ENCODE peak calls at places on chromosomes 5 and 9, in five cellular contexts. W is OCI-LY7; S is CD8-positive, alpha-beta memory T cell; L is psoas muscle; Q is K562. J is an unnamed sample. For H3K36me3 and H3K4me1, the result is how much of the 10 kb centered on the place peaks cover.

GRCh38 chr9:133359420-133360175 is 3.2 kb downstream of the SURF2 start:
- DNase-seq in W (no peak), S (no peak), L (no peak), Q (no peak), J (no peak)

GRCh38 chr9:138064547-138064946 is 187.0 kb downstream of the CACNA1B start:
- DNase-seq in W (no peak), S (no peak), L (no peak), Q (no peak), J (no peak)

GRCh38 chr9:108813951-108814601 is 41.7 kb downstream of the ACTL7B start:
- DNase-seq in W (no peak), S (no peak), L (no peak), Q (no peak), J (no peak)

GRCh38 chr5:21711854-21712752 is 1141.0 kb downstream of the CDH12 start:
- DNase-seq in W (no peak), S (no peak), L (no peak), Q (no peak), J (no peak)

GRCh38 chr5:102933300-102933699 is 178.2 kb downstream of the PAM start:
- DNase-seq in W (no peak), S (no peak), L (no peak), Q (no peak), J (no peak)

GRCh38 chr5:92444888-92445287 is 1061.8 kb upstream of the ARRDC3 start:
- DNase-seq in W (no peak), S (no peak), L (no peak), Q (no peak), J (no peak)

GRCh38 chr5:176822426-176823075 is 12.2 kb downstream of the UNC5A start:
- DNase-seq in W (no peak), S (no peak), L (peak), Q (no peak), J (no peak)

GRCh38 chr9:89923961-89924504 is 319.2 kb downstream of the GADD45G start:
- DNase-seq in W (peak), S (no peak), L (no peak), Q (no peak), J (peak)

GRCh38 chr5:179225387-179225786 is 119.9 kb downstream of the ADAMTS2 start:
- DNase-seq in W (no peak), S (no peak), L (no peak), Q (no peak), J (no peak)

GRCh38 chr5:154669402-154669801 is 85.8 kb upstream of the LARP1 start:
- DNase-seq in W (no peak), S (no peak), L (no peak), Q (no peak), J (no peak)

GRCh38 chr9:136740971-136741884 is 1.5 kb downstream of the LCN10 start:
- DNase-seq in W (no peak), S (no peak), L (no peak), Q (peak), J (no peak)

GRCh38 chr9:137453643-137454081 is 5.5 kb downstream of the NSMF start:
- DNase-seq in W (peak), S (peak), L (peak), Q (peak), J (peak)

GRCh38 chr5:154118832-154119442 is 71.6 kb upstream of the GALNT10 start:
- DNase-seq in W (peak), S (no peak), L (no peak), Q (no peak), J (no peak)

GRCh38 chr9:130912932-130913598 is 16.5 kb upstream of the QRFP start:
- DNase-seq in W (no peak), S (no peak), L (peak), Q (peak), J (peak)

GRCh38 chr5:109945097-109945678 is 255.5 kb downstream of the MAN2A1 start:
- DNase-seq in W (peak), S (no peak), L (no peak), Q (no peak), J (no peak)

GRCh38 chr9:116337015-116337414 is 183.4 kb downstream of the PAPPA start:
- DNase-seq in W (no peak), S (no peak), L (no peak), Q (no peak), J (no peak)

GRCh38 chr9:81861644-81862043 is 66.6 kb upstream of the SPATA31D4 start:
- DNase-seq in W (no peak), S (no peak), L (no peak), Q (no peak), J (no peak)

GRCh38 chr9:76629205-76629990 is 134.8 kb upstream of the PCA3 start:
- DNase-seq in W (no peak), S (no peak), L (no peak), Q (no peak), J (no peak)

GRCh38 chr5:77168884-77169254 is 41.6 kb upstream of the PDE8B start:
- DNase-seq in W (no peak), S (no peak), L (peak), Q (peak), J (no peak)

GRCh38 chr9:72933730-72934665 is 18.9 kb downstream of the ALDH1A1 start:
- DNase-seq in W (no peak), S (no peak), L (no peak), Q (no peak), J (no peak)

GRCh38 chr5:175253597-175253996 is 190.4 kb downstream of the DRD1 start:
- DNase-seq in W (no peak), S (no peak), L (no peak), Q (no peak), J (no peak)

GRCh38 chr5:81506900-81507588 is 113.1 kb upstream of the ACOT12 start:
- DNase-seq in W (peak), S (no peak), L (no peak), Q (peak), J (peak)

GRCh38 chr5:73867344-73868335 is 241.6 kb downstream of the ARHGEF28 start:
- DNase-seq in W (no peak), S (no peak), L (no peak), Q (no peak), J (no peak)

GRCh38 chr5:37875051-37875787 is 35.4 kb upstream of the GDNF start:
- DNase-seq in W (no peak), S (no peak), L (no peak), Q (no peak), J (no peak)

GRCh38 chr5:103840600-103840999 is 278.0 kb upstream of the NUDT12 start:
- DNase-seq in W (no peak), S (no peak), L (no peak), Q (no peak), J (no peak)

DNA sequence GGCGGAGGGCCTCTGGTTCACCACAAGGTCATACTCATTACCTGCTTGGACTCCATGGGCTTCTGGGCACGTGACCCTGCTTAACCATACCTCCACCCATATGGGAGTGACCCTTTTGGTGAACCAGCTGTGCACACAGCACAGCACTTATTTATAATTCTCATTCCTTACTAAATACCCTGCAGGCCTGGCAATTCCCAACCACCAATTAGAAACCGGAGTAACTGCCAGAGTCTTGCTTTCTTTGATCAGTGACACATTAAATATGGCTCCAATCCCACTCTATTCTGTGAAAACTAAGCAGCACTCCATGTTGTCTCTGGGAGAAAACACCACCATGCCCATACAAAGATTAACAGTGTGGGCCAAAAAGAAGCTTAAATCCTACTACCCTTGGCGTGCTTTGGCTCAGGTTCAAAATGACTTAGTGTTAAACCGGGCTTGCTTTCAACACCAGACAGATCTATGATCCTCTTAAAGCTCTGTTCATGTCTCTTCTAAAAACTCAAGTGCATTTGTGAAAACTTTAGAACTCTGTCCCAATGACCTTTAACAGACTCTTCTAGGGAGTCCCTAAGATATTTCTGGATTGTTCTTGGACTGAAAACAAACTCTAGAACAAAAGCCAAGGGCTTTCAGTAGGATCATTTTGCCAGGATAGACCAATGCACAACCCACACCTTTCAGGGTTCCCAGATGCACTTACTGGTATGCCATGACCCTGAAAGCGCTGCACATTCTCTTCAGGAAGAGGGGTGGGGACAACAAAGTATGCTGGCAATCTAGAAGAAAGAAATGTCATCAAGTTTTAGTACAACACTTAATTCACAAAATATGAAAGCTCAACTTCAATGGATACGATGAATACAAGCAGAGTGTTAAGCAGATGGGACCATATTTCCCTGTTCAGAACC is 57.5 kb downstream of the MTMR12 start:
- DNase-seq in W (no peak), S (no peak), L (no peak), Q (no peak), J (no peak)
- H3K36me3 ChIP-seq in W (half or more), S (half or more), L (half or more), Q (half or more), J (under half)

GRCh38 chr5:78632467-78632866 is 16.1 kb downstream of the LHFPL2 start:
- DNase-seq in W (no peak), S (no peak), L (no peak), Q (no peak), J (no peak)
- H3K4me1 ChIP-seq in W (under half), S (under half), L (under half), Q (under half), J (under half)

GRCh38 chr9:37587521-37587920 is 4.9 kb downstream of the TOMM5 start:
- DNase-seq in W (no peak), S (no peak), L (no peak), Q (no peak), J (no peak)
- H3K36me3 ChIP-seq in W (half or more), S (under half), L (half or more), Q (half or more), J (half or more)

GRCh38 chr9:97847474-97848236 is 5.4 kb upstream of the FOXE1 start:
- DNase-seq in W (no peak), S (no peak), L (no peak), Q (no peak), J (no peak)

GRCh38 chr9:97849980-97850379 is 3.0 kb upstream of the FOXE1 start:
- DNase-seq in W (no peak), S (no peak), L (no peak), Q (no peak), J (no peak)

GRCh38 chr9:97850746-97851449 is 2.1 kb upstream of the FOXE1 start:
- DNase-seq in W (no peak), S (no peak), L (no peak), Q (no peak), J (no peak)

GRCh38 chr9:97848237-97848581 is 4.8 kb upstream of the FOXE1 start:
- DNase-seq in W (no peak), S (no peak), L (no peak), Q (no peak), J (no peak)

DNA sequence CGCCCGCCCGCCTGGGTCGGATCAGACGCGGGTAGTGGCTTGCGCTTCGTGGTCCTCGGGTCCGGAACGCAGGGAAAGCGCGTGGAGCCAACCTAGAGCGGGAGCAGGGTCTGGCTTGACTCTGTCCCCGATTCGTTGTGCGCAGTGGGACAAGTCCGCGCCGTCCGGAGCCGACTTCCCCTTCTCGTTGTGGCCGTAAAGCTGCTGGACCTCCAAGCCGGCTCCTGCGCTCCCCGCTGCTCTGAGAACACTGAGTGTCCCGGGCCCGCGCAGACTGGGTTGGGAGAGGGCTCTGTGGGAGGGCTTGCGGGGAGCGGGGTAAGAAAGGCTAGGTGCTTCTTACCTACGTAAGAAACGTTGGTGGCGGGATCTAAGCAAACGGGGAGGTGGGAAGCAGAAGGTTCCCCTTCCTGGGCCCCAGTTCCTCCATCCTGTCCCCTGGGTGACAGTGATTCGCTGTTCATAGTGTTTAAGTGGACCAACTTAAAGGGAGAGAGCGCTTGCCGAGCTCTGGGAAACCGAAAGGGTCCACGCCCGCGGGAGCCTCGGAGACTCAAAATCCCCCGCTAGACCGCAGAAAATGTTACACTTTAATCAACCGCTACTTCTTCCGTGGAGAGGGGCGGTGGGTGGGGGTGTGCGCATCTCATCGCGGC is 4.3 kb upstream of the FOXE1 start:
- DNase-seq in W (no peak), S (no peak), L (peak), Q (no peak), J (peak)
- H3K4me1 ChIP-seq in W (under half), S (under half), L (under half), Q (under half), J (under half)

GRCh38 chr5:134553816-134554215 is 28.3 kb downstream of the JADE2 start:
- DNase-seq in W (no peak), S (no peak), L (no peak), Q (no peak), J (no peak)

GRCh38 chr5:134556994-134557393 is 31.5 kb downstream of the JADE2 start:
- DNase-seq in W (no peak), S (no peak), L (no peak), Q (no peak), J (no peak)

GRCh38 chr5:134554319-134555222 is 29.1 kb downstream of the JADE2 start:
- DNase-seq in W (peak), S (peak), L (peak), Q (no peak), J (peak)

GRCh38 chr5:134555889-134556311 is 30.4 kb downstream of the JADE2 start:
- DNase-seq in W (peak), S (peak), L (peak), Q (peak), J (peak)

GRCh38 chr5:134555223-134555790 is 29.8 kb downstream of the JADE2 start:
- DNase-seq in W (no peak), S (no peak), L (no peak), Q (no peak), J (no peak)
- H3K36me3 ChIP-seq in W (half or more), S (half or more), L (under half), Q (under half), J (under half)

GRCh38 chr9:112864413-112864812 is 26.3 kb downstream of the SLC46A2 start:
- DNase-seq in W (no peak), S (no peak), L (no peak), Q (no peak), J (no peak)

GRCh38 chr9:112863214-112863613 is 27.5 kb downstream of the SLC46A2 start:
- DNase-seq in W (peak), S (no peak), L (no peak), Q (no peak), J (no peak)

GRCh38 chr9:112863781-112864180 is 26.9 kb downstream of the SLC46A2 start:
- DNase-seq in W (no peak), S (no peak), L (no peak), Q (no peak), J (no peak)

GRCh38 chr9:112866662-112867274 is 23.9 kb downstream of the SLC46A2 start:
- DNase-seq in W (no peak), S (no peak), L (no peak), Q (peak), J (no peak)

DNA sequence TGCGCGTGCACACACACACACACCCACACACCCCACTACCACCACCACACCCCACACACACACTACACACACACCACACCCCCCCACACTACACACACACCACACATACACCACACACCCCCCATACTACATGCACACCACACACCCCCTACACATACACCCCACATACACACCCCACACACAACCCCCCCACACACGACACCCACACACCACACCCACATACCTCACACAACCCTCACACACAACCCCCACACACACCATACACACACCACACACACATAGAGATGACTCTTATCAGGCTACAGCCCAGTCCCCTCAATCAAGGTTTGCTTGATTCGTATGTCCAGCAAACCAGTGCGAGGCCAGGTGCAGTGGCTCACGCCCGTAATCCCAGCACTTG is 25.7 kb downstream of the SLC46A2 start:
- DNase-seq in W (no peak), S (no peak), L (no peak), Q (no peak), J (no peak)
- H3K4me1 ChIP-seq in W (under half), S (under half), L (under half), Q (under half), J (under half)

GRCh38 chr5:31434898-31435297 is 97.0 kb downstream of the DROSHA start:
- DNase-seq in W (no peak), S (no peak), L (no peak), Q (no peak), J (no peak)
- H3K36me3 ChIP-seq in W (half or more), S (under half), L (half or more), Q (half or more), J (under half)

GRCh38 chr9:127117801-127118200 is 4.6 kb downstream of the ANGPTL2 start:
- DNase-seq in W (no peak), S (no peak), L (no peak), Q (no peak), J (no peak)
- H3K4me1 ChIP-seq in W (under half), S (under half), L (half or more), Q (under half), J (under half)

GRCh38 chr5:170287532-170287931 is 10.0 kb downstream of the LCP2 start:
- DNase-seq in W (no peak), S (no peak), L (peak), Q (no peak), J (no peak)
- H3K36me3 ChIP-seq in W (under half), S (half or more), L (under half), Q (under half), J (half or more)

GRCh38 chr9:99090366-99091130 is 14.4 kb upstream of the TGFBR1 start:
- DNase-seq in W (no peak), S (no peak), L (no peak), Q (no peak), J (no peak)
- H3K4me1 ChIP-seq in W (under half), S (under half), L (under half), Q (under half), J (under half)

J was measured in CD4-positive, alpha-beta memory T cell.